ENCODE peak calls at places on chromosomes 12 and 14, in five cellular contexts. One of them, this sample, is unnamed.

GRCh38 chr14:79016828-79017505 is 846.8 kb downstream of the NRXN3 start:
- DNase-seq in sigmoid colon: no peak
- DNase-seq in HepG2: peak
- DNase-seq in SK-N-SH: no peak
- DNase-seq in transverse colon: no peak
- DNase-seq in this sample: no peak

GRCh38 chr12:132512197-132513069 is 22.5 kb downstream of the FBRSL1 start:
- DNase-seq in sigmoid colon: no peak
- DNase-seq in HepG2: no peak
- DNase-seq in SK-N-SH: no peak
- DNase-seq in transverse colon: no peak
- DNase-seq in this sample: no peak

GRCh38 chr12:128795530-128796361 is 28.0 kb downstream of the SLC15A4 start:
- DNase-seq in sigmoid colon: peak
- DNase-seq in HepG2: no peak
- DNase-seq in SK-N-SH: no peak
- DNase-seq in transverse colon: no peak
- DNase-seq in this sample: no peak

GRCh38 chr12:2551097-2551496 is 243.7 kb upstream of the FKBP4 start:
- DNase-seq in sigmoid colon: no peak
- DNase-seq in HepG2: no peak
- DNase-seq in SK-N-SH: no peak
- DNase-seq in transverse colon: no peak
- DNase-seq in this sample: no peak

GRCh38 chr14:22569749-22570131 is 19.3 kb downstream of the DAD1 start:
- DNase-seq in sigmoid colon: no peak
- DNase-seq in HepG2: no peak
- DNase-seq in SK-N-SH: no peak
- DNase-seq in transverse colon: no peak
- DNase-seq in this sample: no peak

GRCh38 chr12:76117067-76117691 is 32.7 kb upstream of the NAP1L1 start:
- DNase-seq in sigmoid colon: no peak
- DNase-seq in HepG2: no peak
- DNase-seq in SK-N-SH: no peak
- DNase-seq in transverse colon: no peak
- DNase-seq in this sample: no peak

GRCh38 chr12:127621366-127621765 is 645.6 kb upstream of the TMEM132C start:
- DNase-seq in sigmoid colon: peak
- DNase-seq in HepG2: no peak
- DNase-seq in SK-N-SH: no peak
- DNase-seq in transverse colon: no peak
- DNase-seq in this sample: no peak

GRCh38 chr12:108021949-108022522 is 107.1 kb upstream of the WSCD2 start:
- DNase-seq in sigmoid colon: no peak
- DNase-seq in HepG2: no peak
- DNase-seq in SK-N-SH: no peak
- DNase-seq in transverse colon: no peak
- DNase-seq in this sample: no peak

GRCh38 chr14:101504096-101504948 is 57.0 kb upstream of the DIO3 start:
- DNase-seq in sigmoid colon: peak
- DNase-seq in HepG2: no peak
- DNase-seq in SK-N-SH: no peak
- DNase-seq in transverse colon: peak
- DNase-seq in this sample: no peak

GRCh38 chr14:65959563-65960024 is 526.6 kb upstream of the CCDC196 start:
- DNase-seq in sigmoid colon: no peak
- DNase-seq in HepG2: no peak
- DNase-seq in SK-N-SH: no peak
- DNase-seq in transverse colon: no peak
- DNase-seq in this sample: no peak

GRCh38 chr12:124352839-124353238 is 57.9 kb downstream of the RFLNA start:
- DNase-seq in sigmoid colon: no peak
- DNase-seq in HepG2: peak
- DNase-seq in SK-N-SH: no peak
- DNase-seq in transverse colon: peak
- DNase-seq in this sample: no peak

GRCh38 chr12:6792522-6793201 is 3.3 kb downstream of the CD4 start:
- DNase-seq in sigmoid colon: peak
- DNase-seq in HepG2: peak
- DNase-seq in SK-N-SH: no peak
- DNase-seq in transverse colon: no peak
- DNase-seq in this sample: no peak

GRCh38 chr14:85572845-85573244 is 42.9 kb downstream of the FLRT2 start:
- DNase-seq in sigmoid colon: no peak
- DNase-seq in HepG2: no peak
- DNase-seq in SK-N-SH: no peak
- DNase-seq in transverse colon: no peak
- DNase-seq in this sample: no peak

GRCh38 chr12:29782821-29783772 is 645 bp downstream of the TMTC1 start:
- DNase-seq in sigmoid colon: peak
- DNase-seq in HepG2: no peak
- DNase-seq in SK-N-SH: peak
- DNase-seq in transverse colon: no peak
- DNase-seq in this sample: no peak

GRCh38 chr14:99628832-99629618 is 15.9 kb upstream of the HHIPL1 start:
- DNase-seq in sigmoid colon: peak
- DNase-seq in HepG2: peak
- DNase-seq in SK-N-SH: peak
- DNase-seq in transverse colon: peak
- DNase-seq in this sample: no peak

GRCh38 chr12:599756-600155 is 63.5 kb downstream of the NINJ2 start:
- DNase-seq in sigmoid colon: no peak
- DNase-seq in HepG2: no peak
- DNase-seq in SK-N-SH: no peak
- DNase-seq in transverse colon: no peak
- DNase-seq in this sample: no peak

GRCh38 chr14:101500681-101501080 is 60.6 kb upstream of the DIO3 start:
- DNase-seq in sigmoid colon: peak
- DNase-seq in HepG2: no peak
- DNase-seq in SK-N-SH: no peak
- DNase-seq in transverse colon: no peak
- DNase-seq in this sample: no peak

GRCh38 chr12:14892726-14893442 is 7.2 kb upstream of the MGP start:
- DNase-seq in sigmoid colon: peak
- DNase-seq in HepG2: peak
- DNase-seq in SK-N-SH: no peak
- DNase-seq in transverse colon: peak
- DNase-seq in this sample: no peak

GRCh38 chr14:104753528-104754212 is 723 bp downstream of the SIVA1 start:
- DNase-seq in sigmoid colon: no peak
- DNase-seq in HepG2: no peak
- DNase-seq in SK-N-SH: no peak
- DNase-seq in transverse colon: peak
- DNase-seq in this sample: no peak

GRCh38 chr14:56189306-56189705 is 71.1 kb downstream of the PELI2 start:
- DNase-seq in sigmoid colon: no peak
- DNase-seq in HepG2: no peak
- DNase-seq in SK-N-SH: no peak
- DNase-seq in transverse colon: no peak
- DNase-seq in this sample: no peak

GRCh38 chr12:130708648-130709047 is 7.5 kb downstream of the RIMBP2 start:
- DNase-seq in sigmoid colon: no peak
- DNase-seq in HepG2: no peak
- DNase-seq in SK-N-SH: no peak
- DNase-seq in transverse colon: no peak
- DNase-seq in this sample: no peak

GRCh38 chr14:31659278-31659677 is 98.1 kb downstream of the NUBPL start:
- DNase-seq in sigmoid colon: no peak
- DNase-seq in HepG2: no peak
- DNase-seq in SK-N-SH: no peak
- DNase-seq in transverse colon: no peak
- DNase-seq in this sample: no peak

GRCh38 chr12:116919247-116919671 is 8.5 kb downstream of the FBXW8 start:
- DNase-seq in sigmoid colon: no peak
- DNase-seq in HepG2: no peak
- DNase-seq in SK-N-SH: no peak
- DNase-seq in transverse colon: peak
- DNase-seq in this sample: no peak

GRCh38 chr12:94689002-94689645 is 38.8 kb upstream of the TMCC3 start:
- DNase-seq in sigmoid colon: no peak
- DNase-seq in HepG2: no peak
- DNase-seq in SK-N-SH: no peak
- DNase-seq in transverse colon: no peak
- DNase-seq in this sample: no peak

GRCh38 chr12:81077329-81077685 is 572 bp upstream of the ACSS3 start:
- DNase-seq in sigmoid colon: no peak
- DNase-seq in HepG2: peak
- DNase-seq in SK-N-SH: no peak
- DNase-seq in transverse colon: no peak
- DNase-seq in this sample: no peak

GRCh38 chr12:81080431-81080983 is 2.6 kb downstream of the ACSS3 start:
- DNase-seq in sigmoid colon: no peak
- DNase-seq in HepG2: no peak
- DNase-seq in SK-N-SH: no peak
- DNase-seq in transverse colon: no peak
- DNase-seq in this sample: no peak

GRCh38 chr12:81078469-81079196 is 754 bp downstream of the ACSS3 start:
- DNase-seq in sigmoid colon: no peak
- DNase-seq in HepG2: peak
- DNase-seq in SK-N-SH: no peak
- DNase-seq in transverse colon: no peak
- DNase-seq in this sample: no peak

GRCh38 chr12:81077686-81078441 is at the start of gene ACSS3:
- DNase-seq in sigmoid colon: peak
- DNase-seq in HepG2: peak
- DNase-seq in SK-N-SH: peak
- DNase-seq in transverse colon: no peak
- DNase-seq in this sample: no peak

DNA sequence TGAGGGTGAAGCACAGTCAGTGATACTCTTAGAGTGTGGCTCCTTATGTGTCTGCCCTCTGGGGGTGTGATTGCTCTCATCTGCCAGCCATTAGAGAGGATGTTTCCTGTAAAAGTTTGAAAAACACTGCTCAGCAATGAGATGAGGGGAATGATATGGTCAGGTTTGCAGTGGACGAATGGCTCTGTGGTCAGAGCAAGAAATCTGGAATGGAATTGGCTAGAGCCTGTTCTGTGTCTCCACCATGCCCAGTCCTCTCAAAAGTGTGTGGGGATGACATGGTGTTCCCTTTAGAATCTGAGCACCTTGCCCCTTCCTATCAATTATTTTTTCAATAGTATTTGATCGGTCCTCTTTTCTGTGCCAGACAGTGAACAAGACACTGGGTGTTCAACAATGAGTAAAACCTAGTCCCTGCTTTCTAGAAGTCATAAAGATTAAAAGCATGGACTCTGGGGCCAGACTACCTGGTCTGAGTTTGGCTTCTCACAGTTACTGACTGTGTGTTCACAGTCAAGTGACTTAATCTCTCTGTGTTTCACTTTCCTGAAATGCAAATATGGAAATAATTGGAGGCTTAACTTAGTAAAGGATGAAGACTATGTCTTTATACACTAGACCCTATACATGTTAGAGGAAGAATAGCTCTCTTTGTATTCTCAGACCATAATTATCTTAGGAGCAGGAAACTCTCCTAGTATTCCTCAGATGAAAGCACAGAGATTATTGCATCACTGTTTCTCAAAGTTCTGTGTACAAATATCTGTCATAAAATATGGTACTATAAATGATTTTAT is 1.6 kb downstream of the ACSS3 start:
- DNase-seq in sigmoid colon: no peak
- DNase-seq in HepG2: peak
- DNase-seq in SK-N-SH: no peak
- DNase-seq in transverse colon: no peak
- DNase-seq in this sample: no peak
- H3K4me3 ChIP-seq in sigmoid colon: peak
- H3K4me3 ChIP-seq in HepG2: peak
- H3K4me3 ChIP-seq in SK-N-SH: no peak
- H3K4me3 ChIP-seq in transverse colon: no peak
- H3K4me3 ChIP-seq in this sample: no peak

GRCh38 chr14:69059658-69060648 is 80.9 kb upstream of the ACTN1 start:
- DNase-seq in sigmoid colon: peak
- DNase-seq in HepG2: no peak
- DNase-seq in SK-N-SH: no peak
- DNase-seq in transverse colon: peak
- DNase-seq in this sample: no peak

GRCh38 chr14:69054030-69054429 is 74.9 kb upstream of the ACTN1 start:
- DNase-seq in sigmoid colon: no peak
- DNase-seq in HepG2: no peak
- DNase-seq in SK-N-SH: no peak
- DNase-seq in transverse colon: no peak
- DNase-seq in this sample: no peak

GRCh38 chr14:69055973-69056372 is 76.9 kb upstream of the ACTN1 start:
- DNase-seq in sigmoid colon: no peak
- DNase-seq in HepG2: no peak
- DNase-seq in SK-N-SH: no peak
- DNase-seq in transverse colon: no peak
- DNase-seq in this sample: no peak

GRCh38 chr14:69055125-69055524 is 76.0 kb upstream of the ACTN1 start:
- DNase-seq in sigmoid colon: no peak
- DNase-seq in HepG2: no peak
- DNase-seq in SK-N-SH: no peak
- DNase-seq in transverse colon: no peak
- DNase-seq in this sample: no peak

GRCh38 chr14:69056389-69056788 is 77.3 kb upstream of the ACTN1 start:
- DNase-seq in sigmoid colon: no peak
- DNase-seq in HepG2: no peak
- DNase-seq in SK-N-SH: peak
- DNase-seq in transverse colon: no peak
- DNase-seq in this sample: no peak
- H3K27ac ChIP-seq in sigmoid colon: peak
- H3K27ac ChIP-seq in HepG2: no peak
- H3K27ac ChIP-seq in SK-N-SH: peak
- H3K27ac ChIP-seq in transverse colon: peak
- H3K27ac ChIP-seq in this sample: no peak

GRCh38 chr12:92648242-92649031 is 54.4 kb upstream of the PLEKHG7 start:
- DNase-seq in sigmoid colon: no peak
- DNase-seq in HepG2: no peak
- DNase-seq in SK-N-SH: no peak
- DNase-seq in transverse colon: no peak
- DNase-seq in this sample: no peak
- TF ChIP-seq POLR2AphosphoS5 in sigmoid colon: no peak
- TF ChIP-seq POLR2AphosphoS5 in HepG2: no peak
- TF ChIP-seq POLR2AphosphoS5 in SK-N-SH: no peak
- TF ChIP-seq POLR2AphosphoS5 in transverse colon: no peak
- TF ChIP-seq POLR2AphosphoS5 in this sample: no peak

DNA sequence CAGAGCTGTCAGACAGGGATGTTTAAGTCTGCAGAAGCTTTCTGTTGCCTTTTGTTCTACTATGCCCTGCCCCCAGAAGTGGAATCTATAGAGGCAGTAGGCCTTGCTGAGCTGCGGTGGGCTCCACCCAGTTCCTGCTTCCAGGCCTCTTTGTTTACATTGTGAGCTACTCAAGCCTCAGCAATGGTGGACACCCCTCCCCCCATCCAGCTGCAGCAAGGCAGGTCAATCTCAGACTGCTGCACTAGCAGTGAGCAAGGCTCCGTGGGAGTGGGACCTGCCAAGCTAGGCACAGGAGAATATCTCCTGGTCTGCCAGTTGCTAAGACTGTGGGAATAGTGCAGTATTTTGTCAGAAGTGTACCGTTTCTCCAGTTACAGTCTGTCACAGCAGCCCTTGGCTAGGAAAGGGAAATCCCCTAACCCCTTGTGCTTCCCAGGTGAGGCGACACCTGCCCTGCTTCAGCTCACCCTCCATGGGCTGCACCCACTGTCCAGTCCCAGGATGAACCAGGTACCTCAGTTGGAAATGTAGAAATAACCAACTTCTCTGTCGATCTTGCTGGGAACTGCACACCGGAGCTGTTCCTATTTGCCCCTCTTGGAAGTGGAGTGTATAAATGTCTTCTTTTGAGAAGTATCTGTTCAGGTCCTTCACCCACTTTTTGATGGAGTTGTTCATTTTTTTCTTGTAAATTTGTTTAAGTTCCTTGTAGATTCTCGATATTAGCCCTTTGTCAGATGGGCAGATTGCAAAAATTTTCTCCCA is 213.5 kb upstream of the SLC38A2 start:
- DNase-seq in sigmoid colon: no peak
- DNase-seq in HepG2: peak
- DNase-seq in SK-N-SH: no peak
- DNase-seq in transverse colon: peak
- DNase-seq in this sample: no peak
- H3K4me3 ChIP-seq in sigmoid colon: no peak
- H3K4me3 ChIP-seq in HepG2: no peak
- H3K4me3 ChIP-seq in SK-N-SH: no peak
- H3K4me3 ChIP-seq in transverse colon: no peak
- H3K4me3 ChIP-seq in this sample: no peak